ENCODE peak calls at places on chromosomes 5 and 9, in seven cellular contexts. Q is breast epithelium, V is lung, O is GM20000, D is Calu3, Z is WERI-Rb-1, M is WTC11. X is an unnamed sample.

GRCh38 chr9:18331808-18332209 is 142.1 kb upstream of the ADAMTSL1 start:
- DNase-seq in Q (no peak), V (no peak), O (no peak), D (no peak), Z (no peak), M (no peak), X (no peak)

GRCh38 chr5:96629774-96630173 is 32.4 kb upstream of the CAST start:
- DNase-seq in Q (peak; percentile 66), V (peak; percentile 61), O (no peak), D (peak; percentile 64), Z (peak; percentile 70), M (no peak), X (no peak)

GRCh38 chr5:60339691-60340191 is 360.2 kb downstream of the DEPDC1B start:
- DNase-seq in Q (peak; percentile 40), V (no peak), O (no peak), D (no peak), Z (no peak), M (no peak), X (no peak)

GRCh38 chr5:68711311-68712200 is 382.3 kb upstream of the SLC30A5 start:
- DNase-seq in Q (no peak), V (no peak), O (peak; percentile 63), D (no peak), Z (peak; percentile 74), M (no peak), X (no peak)

GRCh38 chr9:36486933-36487481 is 85.7 kb upstream of the MELK start:
- DNase-seq in Q (peak; percentile 19), V (peak; percentile 42), O (peak; percentile 65), D (peak; percentile 4), Z (peak; percentile 70), M (peak; percentile 54), X (no peak)

GRCh38 chr9:136996361-136997281 is at the start of gene CLIC3:
- DNase-seq in Q (peak; percentile 37), V (peak; percentile 72), O (no peak), D (peak; percentile 51), Z (peak; percentile 73), M (peak; percentile 50), X (peak; percentile 67)

GRCh38 chr5:139046551-139046950 is 151.6 kb downstream of the SIL1 start:
- DNase-seq in Q (no peak), V (no peak), O (no peak), D (no peak), Z (no peak), M (no peak), X (no peak)

GRCh38 chr9:86322973-86323644 is 31.1 kb downstream of the TUT7 start:
- DNase-seq in Q (no peak), V (no peak), O (no peak), D (no peak), Z (no peak), M (no peak), X (no peak)

GRCh38 chr5:179255527-179256228 is 89.6 kb downstream of the ADAMTS2 start:
- DNase-seq in Q (no peak), V (no peak), O (no peak), D (no peak), Z (no peak), M (peak; percentile 4), X (no peak)

GRCh38 chr5:87347272-87347671 is 65.5 kb downstream of the CCNH start:
- DNase-seq in Q (no peak), V (no peak), O (no peak), D (no peak), Z (no peak), M (no peak), X (no peak)

GRCh38 chr9:136539427-136540412 is 6.1 kb downstream of the NOTCH1 start:
- DNase-seq in Q (peak; percentile 71), V (peak; percentile 98), O (peak; percentile 91), D (peak; percentile 74), Z (no peak), M (peak; percentile 64), X (peak; percentile 64)

GRCh38 chr5:55904152-55904551 is 53.0 kb downstream of the IL31RA start:
- DNase-seq in Q (no peak), V (no peak), O (no peak), D (no peak), Z (no peak), M (no peak), X (no peak)

GRCh38 chr5:179821298-179822058 is 773 bp downstream of the SQSTM1 start:
- DNase-seq in Q (peak; percentile 97), V (peak; percentile 97), O (peak; percentile 94), D (peak; percentile 98), Z (peak; percentile 80), M (peak; percentile 76), X (peak; percentile 91)

GRCh38 chr5:25006734-25007133 is 362.0 kb upstream of the CDH10 start:
- DNase-seq in Q (no peak), V (no peak), O (no peak), D (no peak), Z (peak; percentile 11), M (no peak), X (no peak)

GRCh38 chr9:129646654-129647053 is 4.7 kb upstream of the ASB6 start:
- DNase-seq in Q (no peak), V (no peak), O (no peak), D (no peak), Z (no peak), M (no peak), X (no peak)

GRCh38 chr5:163505049-163505474 is 357 bp upstream of the MAT2B start:
- DNase-seq in Q (no peak), V (no peak), O (peak; percentile 23), D (no peak), Z (no peak), M (no peak), X (no peak)

GRCh38 chr5:129904102-129904666 is at the start of gene CHSY3:
- DNase-seq in Q (peak; percentile 54), V (peak; percentile 85), O (peak; percentile 50), D (peak; percentile 88), Z (peak; percentile 88), M (peak; percentile 78), X (no peak)

GRCh38 chr5:122586351-122586750 is 188.5 kb upstream of the SNX2 start:
- DNase-seq in Q (no peak), V (no peak), O (no peak), D (no peak), Z (no peak), M (no peak), X (no peak)

GRCh38 chr9:110192531-110193326 is 15.2 kb downstream of the C9orf152 start:
- DNase-seq in Q (peak; percentile 55), V (no peak), O (no peak), D (peak; percentile 2), Z (no peak), M (no peak), X (no peak)

GRCh38 chr5:112417931-112418358 is 1.1 kb downstream of the EPB41L4A start:
- DNase-seq in Q (peak; percentile 17), V (peak; percentile 32), O (peak; percentile 60), D (peak; percentile 43), Z (no peak), M (no peak), X (peak; percentile 46)

GRCh38 chr9:100409176-100409556 is 17.8 kb upstream of the MSANTD3 start:
- DNase-seq in Q (no peak), V (no peak), O (no peak), D (no peak), Z (no peak), M (no peak), X (no peak)

GRCh38 chr5:167934561-167934971 is 356.9 kb upstream of the WWC1 start:
- DNase-seq in Q (peak; percentile 43), V (no peak), O (no peak), D (no peak), Z (no peak), M (no peak), X (no peak)

DNA sequence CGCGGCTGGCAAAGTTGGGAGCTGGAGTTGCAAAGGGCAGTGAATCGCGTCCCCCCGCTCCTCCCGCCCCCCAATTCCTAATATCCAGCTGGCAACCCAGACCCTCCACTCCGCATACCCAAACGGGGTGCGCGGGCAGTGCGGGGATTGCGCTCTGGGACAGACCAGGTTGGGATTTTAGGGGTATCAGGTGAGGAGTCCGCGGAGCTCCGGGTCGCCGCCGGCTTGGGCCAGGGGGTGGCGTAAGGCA is 553 bp downstream of the IQGAP2 start:
- DNase-seq in Q (no peak), V (no peak), O (no peak), D (no peak), Z (no peak), M (peak; percentile 89), X (no peak)
- TF ChIP-seq CTCF in Q (peak; percentile 27), V (no peak), O (no peak), D (peak; percentile 32), Z (peak; percentile 64), M (no peak), X (no peak)

GRCh38 chr5:10576121-10576789 is 12.4 kb downstream of the ANKRD33B start:
- DNase-seq in Q (no peak), V (no peak), O (no peak), D (no peak), Z (peak; percentile 0), M (no peak), X (no peak)
- TF ChIP-seq CTCF in Q (no peak), V (no peak), O (peak; percentile 25), D (no peak), Z (no peak), M (no peak), X (no peak)

DNA sequence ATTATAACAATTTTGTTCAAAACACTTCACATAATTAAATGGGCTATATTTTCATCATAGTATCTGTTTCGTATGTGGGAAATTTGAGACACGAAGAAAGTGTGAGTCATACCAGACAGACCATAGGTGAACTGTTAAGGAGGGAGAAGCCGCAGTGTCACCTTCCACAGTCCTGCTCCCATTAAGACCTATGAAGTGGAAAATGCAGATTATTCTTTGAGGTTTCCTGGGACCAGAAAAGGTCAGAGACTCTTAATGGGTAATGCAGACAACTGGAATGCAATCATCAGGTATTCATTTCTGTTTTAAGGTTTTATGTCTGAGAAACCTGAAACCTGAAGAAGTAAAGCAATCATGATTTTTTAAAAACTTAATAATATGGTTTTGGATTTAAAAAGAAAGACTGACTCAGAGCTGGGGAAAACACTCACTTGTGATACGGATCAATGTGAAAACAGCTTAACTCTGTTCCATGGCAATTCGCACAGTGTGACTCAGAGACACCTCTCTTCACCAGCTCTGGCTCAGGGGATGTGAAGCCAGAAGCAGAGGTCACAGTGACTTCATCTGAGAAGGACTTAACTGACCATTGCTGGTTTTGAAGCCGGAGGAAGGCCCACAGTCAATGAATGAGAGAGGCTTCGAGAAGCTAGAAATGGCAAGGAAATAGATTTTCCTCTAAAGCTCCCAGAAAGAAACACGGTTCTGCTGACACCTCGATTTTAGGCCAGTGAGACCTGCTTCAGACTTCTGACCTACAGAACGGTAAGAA is 17.2 kb upstream of the GCNT1 start:
- DNase-seq in Q (no peak), V (no peak), O (peak; percentile 32), D (peak; percentile 24), Z (no peak), M (no peak), X (no peak)
- TF ChIP-seq CTCF in Q (no peak), V (no peak), O (no peak), D (no peak), Z (no peak), M (no peak), X (no peak)

DNA sequence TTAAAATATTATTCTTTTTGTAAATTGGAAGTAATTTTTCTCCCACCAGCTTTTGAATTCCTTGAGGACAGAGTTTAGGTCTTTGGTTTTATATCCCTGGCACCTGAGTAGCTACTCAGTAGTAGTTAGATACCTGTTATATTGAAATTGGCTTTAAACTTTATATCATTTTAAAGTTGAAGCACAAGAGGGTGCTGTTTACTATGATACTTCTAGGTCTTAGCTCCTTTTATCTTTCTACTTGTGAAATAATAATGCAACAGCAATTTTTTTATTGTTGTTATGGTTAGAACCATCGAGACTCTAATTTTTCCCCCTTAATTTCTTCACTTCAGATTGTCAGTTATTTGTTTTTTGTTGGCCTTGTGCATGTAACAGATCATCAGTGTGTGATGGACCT is 46.3 kb downstream of the AP3S1 start:
- DNase-seq in Q (no peak), V (no peak), O (no peak), D (no peak), Z (no peak), M (no peak), X (no peak)
- TF ChIP-seq CTCF in Q (no peak), V (no peak), O (no peak), D (peak; percentile 15), Z (no peak), M (no peak), X (no peak)

GRCh38 chr9:6277417-6277816 is 50.8 kb upstream of the TPD52L3 start:
- DNase-seq in Q (no peak), V (no peak), O (no peak), D (no peak), Z (no peak), M (no peak), X (no peak)
- TF ChIP-seq CTCF in Q (no peak), V (no peak), O (no peak), D (no peak), Z (no peak), M (no peak), X (no peak)